ENCODE peak calls at places on chromosomes 16 and 17, in five cellular contexts. K, S, E, A and D are unnamed samples.

GRCh38 chr17:73430848-73431247 is 119.0 kb upstream of the CDC42EP4 start:
- DNase-seq in K (no peak), S (no peak), E (peak; percentile 29), A (no peak), D (no peak)

GRCh38 chr17:65366102-65366844 is 195.2 kb downstream of the AXIN2 start:
- DNase-seq in K (no peak), S (no peak), E (no peak), A (peak; percentile 64), D (no peak)

GRCh38 chr16:24538756-24539294 is 541 bp upstream of the RBBP6 start:
- DNase-seq in K (no peak), S (peak; percentile 67), E (no peak), A (no peak), D (no peak)

GRCh38 chr17:62178579-62178978 is 113.5 kb upstream of the MED13 start:
- DNase-seq in K (no peak), S (no peak), E (peak; percentile 11), A (no peak), D (no peak)

GRCh38 chr17:71441098-71441497 is 679.7 kb upstream of the SOX9 start:
- DNase-seq in K (no peak), S (no peak), E (peak; percentile 57), A (no peak), D (no peak)

GRCh38 chr17:9968881-9969280 is 63.8 kb upstream of the RCVRN start:
- DNase-seq in K (no peak), S (no peak), E (peak; percentile 11), A (no peak), D (no peak)

GRCh38 chr17:62666801-62667591 is 39.5 kb downstream of the MRC2 start:
- DNase-seq in K (no peak), S (no peak), E (no peak), A (no peak), D (no peak)

GRCh38 chr16:80347900-80348299 is 192.9 kb upstream of the DYNLRB2 start:
- DNase-seq in K (no peak), S (peak; percentile 66), E (no peak), A (no peak), D (no peak)

GRCh38 chr17:75096082-75096625 is 8.4 kb downstream of the SLC16A5 start:
- DNase-seq in K (no peak), S (peak; percentile 92), E (peak; percentile 72), A (no peak), D (no peak)

GRCh38 chr17:42050360-42051012 is at the start of gene C17orf113:
- DNase-seq in K (peak; percentile 48), S (peak; percentile 62), E (peak; percentile 32), A (no peak), D (peak; percentile 69)

GRCh38 chr17:68210570-68210969 is 37.3 kb upstream of the AMZ2 start:
- DNase-seq in K (no peak), S (no peak), E (no peak), A (peak; percentile 57), D (no peak)

GRCh38 chr17:51833620-51834019 is 324.9 kb downstream of the CA10 start:
- DNase-seq in K (no peak), S (no peak), E (no peak), A (no peak), D (no peak)

GRCh38 chr16:79757968-79758367 is 157.4 kb upstream of the MAF start:
- DNase-seq in K (no peak), S (no peak), E (no peak), A (no peak), D (no peak)

GRCh38 chr16:66617010-66617434 is 12.5 kb downstream of the CMTM3 start:
- DNase-seq in K (no peak), S (no peak), E (peak; percentile 17), A (no peak), D (no peak)

GRCh38 chr16:27365142-27366089 is 36.6 kb upstream of the IL21R start:
- DNase-seq in K (no peak), S (no peak), E (no peak), A (no peak), D (no peak)

GRCh38 chr16:62738631-62739030 is 702.4 kb upstream of the CDH8 start:
- DNase-seq in K (no peak), S (no peak), E (no peak), A (no peak), D (no peak)

GRCh38 chr17:17681187-17681743 is at the start of gene RAI1:
- DNase-seq in K (peak; percentile 81), S (peak; percentile 81), E (peak; percentile 90), A (no peak), D (peak; percentile 79)

GRCh38 chr17:7835818-7836595 is 2.0 kb downstream of the KDM6B start:
- DNase-seq in K (no peak), S (peak; percentile 74), E (no peak), A (peak; percentile 96), D (peak; percentile 88)

GRCh38 chr17:81859906-81860755 is at the start of gene P4HB:
- DNase-seq in K (peak; percentile 11), S (no peak), E (peak; percentile 14), A (no peak), D (peak; percentile 35)

GRCh38 chr16:80122155-80122554 is 418.6 kb upstream of the DYNLRB2 start:
- DNase-seq in K (no peak), S (no peak), E (peak; percentile 57), A (peak; percentile 92), D (no peak)

GRCh38 chr17:39178516-39178915 is 12.6 kb upstream of the ARL5C start:
- DNase-seq in K (no peak), S (no peak), E (no peak), A (no peak), D (no peak)

GRCh38 chr17:42347198-42347597 is 41.0 kb downstream of the STAT3 start:
- DNase-seq in K (no peak), S (peak; percentile 67), E (peak; percentile 80), A (no peak), D (peak; percentile 78)

GRCh38 chr17:32274643-32275042 is 9.0 kb downstream of the RHBDL3 start:
- DNase-seq in K (no peak), S (no peak), E (no peak), A (no peak), D (no peak)

DNA sequence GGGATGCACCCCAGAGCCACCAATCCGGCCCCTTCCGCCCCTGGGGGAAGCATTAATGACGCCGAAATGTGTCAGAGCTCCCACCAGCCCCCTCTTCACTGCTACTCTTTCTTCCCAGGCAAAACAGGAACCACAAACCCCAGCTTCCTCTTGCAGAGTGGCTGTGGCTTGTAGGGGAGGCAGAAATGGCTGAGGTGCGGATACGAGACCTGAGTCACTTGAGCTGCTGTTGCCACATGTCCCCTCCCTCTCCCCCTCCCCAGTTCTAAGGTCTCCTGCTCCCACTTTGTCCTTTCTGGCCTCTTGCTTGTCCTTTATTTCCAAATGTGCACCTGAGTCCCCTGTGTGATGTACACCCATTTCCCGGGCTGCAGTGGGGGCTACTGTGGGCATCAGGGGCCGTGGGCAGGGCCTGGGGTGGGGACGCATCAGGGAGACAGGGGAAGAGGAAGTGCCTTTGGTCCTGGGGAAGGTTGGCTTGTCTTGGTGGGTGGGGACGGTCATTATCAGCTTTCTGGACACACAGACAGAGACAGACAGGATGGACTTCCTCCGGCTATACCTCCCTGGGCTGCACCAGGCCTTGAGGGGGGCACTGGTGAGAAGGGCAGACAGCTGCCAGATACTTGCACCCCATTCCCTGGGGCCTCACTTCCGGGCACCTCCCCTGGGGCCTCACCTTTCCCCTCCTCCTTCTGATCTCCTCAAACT is at the start of gene APOBR:
- DNase-seq in K (peak; percentile 93), S (peak; percentile 58), E (no peak), A (peak; percentile 93), D (no peak)
- H3K27ac ChIP-seq in K (peak within 1 kb of the TSS; percentile 80), S (peak within 1 kb of the TSS; percentile 37), E (no peak within 1 kb of the TSS), A (peak within 1 kb of the TSS; percentile 34), D (peak within 1 kb of the TSS; percentile 19)

GRCh38 chr16:9906218-9906617 is 276.0 kb downstream of the GRIN2A start:
- DNase-seq in K (no peak), S (no peak), E (no peak), A (peak; percentile 57), D (no peak)

GRCh38 chr16:9911989-9912388 is 270.2 kb downstream of the GRIN2A start:
- DNase-seq in K (no peak), S (no peak), E (no peak), A (no peak), D (no peak)

GRCh38 chr16:9908613-9909012 is 273.6 kb downstream of the GRIN2A start:
- DNase-seq in K (no peak), S (no peak), E (no peak), A (peak; percentile 90), D (peak; percentile 24)

GRCh38 chr16:9911231-9911630 is 271.0 kb downstream of the GRIN2A start:
- DNase-seq in K (no peak), S (no peak), E (no peak), A (no peak), D (no peak)

DNA sequence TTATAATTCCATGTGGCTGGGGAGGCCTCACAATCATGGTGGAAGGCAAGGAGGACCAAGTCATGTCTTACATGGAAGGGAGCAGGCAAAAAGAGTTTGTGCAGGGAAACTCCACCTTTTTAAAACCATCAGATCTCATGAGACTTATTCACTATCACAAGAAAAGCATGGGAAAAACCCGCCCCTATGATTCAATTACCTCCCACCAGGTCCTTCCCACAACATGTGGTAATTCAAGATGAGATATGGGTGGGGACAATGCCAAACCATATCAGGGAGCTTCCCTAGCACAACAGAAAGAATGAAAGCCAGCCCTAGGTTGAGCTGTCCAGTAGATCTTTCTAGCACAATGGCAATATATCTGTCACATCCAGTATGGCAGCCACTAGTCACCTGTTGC is 273.2 kb downstream of the GRIN2A start:
- DNase-seq in K (no peak), S (no peak), E (no peak), A (no peak), D (no peak)
- H3K27ac ChIP-seq in K (no peak overlapping the region), S (no peak overlapping the region), E (no peak overlapping the region), A (no peak overlapping the region), D (no peak overlapping the region)

DNA sequence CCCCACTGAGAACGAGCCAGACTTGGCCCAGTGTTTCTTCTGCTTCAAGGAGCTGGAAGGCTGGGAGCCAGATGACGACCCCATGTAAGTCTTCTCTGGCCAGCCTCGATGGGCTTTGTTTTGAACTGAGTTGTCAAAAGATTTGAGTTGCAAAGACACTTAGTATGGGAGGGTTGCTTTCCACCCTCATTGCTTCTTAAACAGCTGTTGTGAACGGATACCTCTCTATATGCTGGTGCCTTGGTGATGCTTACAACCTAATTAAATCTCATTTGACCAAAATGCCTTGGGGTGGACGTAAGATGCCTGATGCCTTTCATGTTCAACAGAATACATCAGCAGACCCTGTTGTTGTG is 631 bp downstream of the BIRC5 start:
- DNase-seq in K (no peak), S (no peak), E (no peak), A (no peak), D (no peak)
- H3K27ac ChIP-seq in K (peak overlapping the region; percentile 21), S (no peak overlapping the region), E (peak overlapping the region; percentile 61), A (no peak overlapping the region), D (no peak overlapping the region)

GRCh38 chr17:14776791-14777190 is 475.9 kb downstream of the HS3ST3B1 start:
- DNase-seq in K (no peak), S (no peak), E (no peak), A (peak; percentile 75), D (no peak)
- H3K27ac ChIP-seq in K (no peak overlapping the region), S (no peak overlapping the region), E (no peak overlapping the region), A (no peak overlapping the region), D (no peak overlapping the region)